ENCODE peak calls at places on chromosomes 6 and 20, in ten cellular contexts. One of them, this sample, is unnamed.

GRCh38 chr6:70735513-70735912 is 67.8 kb downstream of the SMAP1 start:
- DNase-seq in foreskin fibroblast: no peak
- DNase-seq in mucosa of descending colon: no peak
- DNase-seq in HFF-Myc: no peak
- DNase-seq in psoas muscle: no peak
- DNase-seq in pancreas: peak
- DNase-seq in GM23338: no peak
- DNase-seq in AG04450: no peak
- DNase-seq in mammary epithelial cell: no peak
- DNase-seq in fibroblast of lung: no peak
- DNase-seq in this sample: no peak

GRCh38 chr6:56916849-56917551 is 37.9 kb upstream of the BEND6 start:
- DNase-seq in foreskin fibroblast: no peak
- DNase-seq in mucosa of descending colon: no peak
- DNase-seq in HFF-Myc: no peak
- DNase-seq in psoas muscle: no peak
- DNase-seq in pancreas: no peak
- DNase-seq in GM23338: no peak
- DNase-seq in AG04450: no peak
- DNase-seq in mammary epithelial cell: no peak
- DNase-seq in fibroblast of lung: no peak
- DNase-seq in this sample: no peak

GRCh38 chr20:37615507-37616425 is 78.1 kb upstream of the CTNNBL1 start:
- DNase-seq in foreskin fibroblast: peak
- DNase-seq in mucosa of descending colon: no peak
- DNase-seq in HFF-Myc: peak
- DNase-seq in psoas muscle: no peak
- DNase-seq in pancreas: no peak
- DNase-seq in GM23338: peak
- DNase-seq in AG04450: no peak
- DNase-seq in mammary epithelial cell: peak
- DNase-seq in fibroblast of lung: peak
- DNase-seq in this sample: no peak

GRCh38 chr20:44406572-44407100 is 51.1 kb downstream of the HNF4A start:
- DNase-seq in foreskin fibroblast: no peak
- DNase-seq in mucosa of descending colon: peak
- DNase-seq in HFF-Myc: no peak
- DNase-seq in psoas muscle: no peak
- DNase-seq in pancreas: no peak
- DNase-seq in GM23338: no peak
- DNase-seq in AG04450: no peak
- DNase-seq in mammary epithelial cell: no peak
- DNase-seq in fibroblast of lung: no peak
- DNase-seq in this sample: no peak

GRCh38 chr6:142796571-142796970 is 148.4 kb downstream of the HIVEP2 start:
- DNase-seq in foreskin fibroblast: peak
- DNase-seq in mucosa of descending colon: no peak
- DNase-seq in HFF-Myc: no peak
- DNase-seq in psoas muscle: no peak
- DNase-seq in pancreas: no peak
- DNase-seq in GM23338: no peak
- DNase-seq in AG04450: no peak
- DNase-seq in mammary epithelial cell: no peak
- DNase-seq in fibroblast of lung: peak
- DNase-seq in this sample: no peak

GRCh38 chr6:116476021-116476678 is 15.0 kb downstream of the CALHM6 start:
- DNase-seq in foreskin fibroblast: peak
- DNase-seq in mucosa of descending colon: no peak
- DNase-seq in HFF-Myc: peak
- DNase-seq in psoas muscle: no peak
- DNase-seq in pancreas: no peak
- DNase-seq in GM23338: no peak
- DNase-seq in AG04450: no peak
- DNase-seq in mammary epithelial cell: no peak
- DNase-seq in fibroblast of lung: peak
- DNase-seq in this sample: no peak

GRCh38 chr20:8757146-8757545 is 311.7 kb upstream of the PLCB4 start:
- DNase-seq in foreskin fibroblast: peak
- DNase-seq in mucosa of descending colon: no peak
- DNase-seq in HFF-Myc: peak
- DNase-seq in psoas muscle: no peak
- DNase-seq in pancreas: no peak
- DNase-seq in GM23338: no peak
- DNase-seq in AG04450: peak
- DNase-seq in mammary epithelial cell: no peak
- DNase-seq in fibroblast of lung: peak
- DNase-seq in this sample: peak

GRCh38 chr6:127119361-127120108 is 1.1 kb downstream of the RSPO3 start:
- DNase-seq in foreskin fibroblast: no peak
- DNase-seq in mucosa of descending colon: peak
- DNase-seq in HFF-Myc: no peak
- DNase-seq in psoas muscle: peak
- DNase-seq in pancreas: no peak
- DNase-seq in GM23338: peak
- DNase-seq in AG04450: no peak
- DNase-seq in mammary epithelial cell: peak
- DNase-seq in fibroblast of lung: no peak
- DNase-seq in this sample: no peak

GRCh38 chr6:33914519-33915120 is 110.8 kb upstream of the MLN start:
- DNase-seq in foreskin fibroblast: no peak
- DNase-seq in mucosa of descending colon: no peak
- DNase-seq in HFF-Myc: no peak
- DNase-seq in psoas muscle: no peak
- DNase-seq in pancreas: no peak
- DNase-seq in GM23338: no peak
- DNase-seq in AG04450: no peak
- DNase-seq in mammary epithelial cell: no peak
- DNase-seq in fibroblast of lung: no peak
- DNase-seq in this sample: no peak

GRCh38 chr6:23735151-23735550 is 390.9 kb upstream of the NRSN1 start:
- DNase-seq in foreskin fibroblast: no peak
- DNase-seq in mucosa of descending colon: no peak
- DNase-seq in HFF-Myc: no peak
- DNase-seq in psoas muscle: no peak
- DNase-seq in pancreas: no peak
- DNase-seq in GM23338: no peak
- DNase-seq in AG04450: no peak
- DNase-seq in mammary epithelial cell: no peak
- DNase-seq in fibroblast of lung: no peak
- DNase-seq in this sample: no peak

GRCh38 chr6:166036321-166037105 is 131.1 kb downstream of the TBXT start:
- DNase-seq in foreskin fibroblast: no peak
- DNase-seq in mucosa of descending colon: no peak
- DNase-seq in HFF-Myc: no peak
- DNase-seq in psoas muscle: no peak
- DNase-seq in pancreas: no peak
- DNase-seq in GM23338: no peak
- DNase-seq in AG04450: no peak
- DNase-seq in mammary epithelial cell: no peak
- DNase-seq in fibroblast of lung: no peak
- DNase-seq in this sample: no peak

GRCh38 chr6:50271266-50271665 is 221.5 kb upstream of the DEFB112 start:
- DNase-seq in foreskin fibroblast: no peak
- DNase-seq in mucosa of descending colon: no peak
- DNase-seq in HFF-Myc: no peak
- DNase-seq in psoas muscle: no peak
- DNase-seq in pancreas: no peak
- DNase-seq in GM23338: no peak
- DNase-seq in AG04450: no peak
- DNase-seq in mammary epithelial cell: peak
- DNase-seq in fibroblast of lung: peak
- DNase-seq in this sample: no peak

GRCh38 chr20:823326-823902 is 10.1 kb upstream of the FAM110A start:
- DNase-seq in foreskin fibroblast: no peak
- DNase-seq in mucosa of descending colon: no peak
- DNase-seq in HFF-Myc: no peak
- DNase-seq in psoas muscle: no peak
- DNase-seq in pancreas: no peak
- DNase-seq in GM23338: no peak
- DNase-seq in AG04450: no peak
- DNase-seq in mammary epithelial cell: no peak
- DNase-seq in fibroblast of lung: no peak
- DNase-seq in this sample: no peak

DNA sequence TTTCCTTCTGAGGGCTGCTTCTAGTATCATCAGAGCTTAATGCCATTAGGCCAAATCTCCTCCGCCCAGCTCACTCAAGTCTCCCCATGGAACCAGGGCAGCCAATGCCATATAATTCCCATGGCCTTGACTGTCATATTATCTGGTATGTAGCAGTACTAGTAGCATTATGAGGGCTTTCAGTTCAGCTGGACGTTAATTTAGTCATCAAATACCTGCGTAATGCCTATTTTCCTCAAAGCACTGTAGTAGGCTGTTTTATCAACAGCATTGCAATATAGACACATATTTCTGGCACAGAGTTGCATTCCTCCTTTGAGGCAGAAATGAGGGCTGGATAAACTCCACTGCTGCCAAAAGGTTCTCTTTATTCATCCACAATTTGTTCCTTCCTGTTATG is 1.7 kb downstream of the KCTD20 start:
- DNase-seq in foreskin fibroblast: no peak
- DNase-seq in mucosa of descending colon: no peak
- DNase-seq in HFF-Myc: no peak
- DNase-seq in psoas muscle: no peak
- DNase-seq in pancreas: no peak
- DNase-seq in GM23338: no peak
- DNase-seq in AG04450: no peak
- DNase-seq in mammary epithelial cell: peak
- DNase-seq in fibroblast of lung: peak
- DNase-seq in this sample: no peak
- H3K4me3 ChIP-seq in foreskin fibroblast: peak
- H3K4me3 ChIP-seq in mucosa of descending colon: no peak
- H3K4me3 ChIP-seq in HFF-Myc: peak
- H3K4me3 ChIP-seq in psoas muscle: peak
- H3K4me3 ChIP-seq in pancreas: peak
- H3K4me3 ChIP-seq in GM23338: peak
- H3K4me3 ChIP-seq in AG04450: peak
- H3K4me3 ChIP-seq in mammary epithelial cell: peak
- H3K4me3 ChIP-seq in fibroblast of lung: no peak
- H3K4me3 ChIP-seq in this sample: peak

DNA sequence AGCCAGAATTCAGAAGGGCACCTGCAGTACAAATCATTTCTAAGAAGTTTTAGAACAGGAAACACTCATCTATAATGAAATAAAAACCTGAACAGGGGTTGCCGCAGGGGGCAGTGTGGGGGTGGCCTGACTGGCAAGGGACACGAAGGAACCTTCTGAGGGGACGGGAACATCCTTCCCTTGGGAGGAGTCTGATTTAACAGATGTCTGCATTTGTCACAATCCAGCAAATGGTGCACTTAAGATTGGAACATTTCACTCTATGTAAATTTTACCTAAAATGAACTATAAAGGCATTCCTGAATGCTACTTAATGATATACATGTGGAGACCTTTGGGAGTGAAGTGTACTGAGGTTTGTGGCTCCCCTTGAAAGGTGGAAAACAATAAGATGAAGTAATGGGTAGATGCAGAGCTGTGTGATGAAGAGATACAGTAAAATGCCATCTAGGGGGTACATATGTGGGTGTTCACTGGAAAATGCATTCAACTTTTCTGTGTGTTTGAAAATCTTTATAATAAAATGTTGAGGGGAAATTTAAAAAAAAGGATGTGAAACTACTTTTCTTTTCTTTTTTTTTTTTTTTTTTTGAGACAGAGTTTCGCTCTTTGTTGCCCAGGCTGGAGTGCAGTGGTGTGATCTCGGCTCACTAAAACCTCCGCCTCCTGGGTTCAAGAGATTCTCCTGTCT is 89.5 kb downstream of the SNX5 start:
- DNase-seq in foreskin fibroblast: no peak
- DNase-seq in mucosa of descending colon: no peak
- DNase-seq in HFF-Myc: no peak
- DNase-seq in psoas muscle: no peak
- DNase-seq in pancreas: no peak
- DNase-seq in GM23338: no peak
- DNase-seq in AG04450: no peak
- DNase-seq in mammary epithelial cell: no peak
- DNase-seq in fibroblast of lung: no peak
- DNase-seq in this sample: no peak
- TF ChIP-seq CTCF in foreskin fibroblast: peak
- TF ChIP-seq CTCF in mucosa of descending colon: no peak
- TF ChIP-seq CTCF in HFF-Myc: peak
- TF ChIP-seq CTCF in psoas muscle: no peak
- TF ChIP-seq CTCF in pancreas: no peak
- TF ChIP-seq CTCF in GM23338: peak
- TF ChIP-seq CTCF in AG04450: no peak
- TF ChIP-seq CTCF in mammary epithelial cell: no peak
- TF ChIP-seq CTCF in fibroblast of lung: no peak
- TF ChIP-seq CTCF in this sample: no peak

DNA sequence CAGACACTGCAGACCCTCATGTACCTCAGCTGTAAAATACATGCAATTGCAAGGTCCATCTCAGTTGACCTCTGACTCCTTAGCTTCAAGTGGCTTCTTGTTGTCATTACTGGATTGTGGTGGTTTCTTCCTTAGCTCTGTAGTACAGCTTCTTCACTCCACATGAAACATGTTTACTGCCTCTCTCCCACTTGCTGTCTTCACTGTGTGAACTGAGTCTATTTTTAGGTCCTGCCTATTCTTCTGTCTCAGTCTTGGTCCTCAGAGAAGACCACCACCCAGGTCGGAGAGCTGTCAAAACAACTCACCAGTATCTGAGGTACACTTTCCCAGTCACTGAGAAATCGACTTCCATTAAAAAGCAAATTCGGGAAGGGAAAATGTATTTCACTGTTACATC is 50.2 kb upstream of the EYA4 start:
- DNase-seq in foreskin fibroblast: no peak
- DNase-seq in mucosa of descending colon: no peak
- DNase-seq in HFF-Myc: no peak
- DNase-seq in psoas muscle: no peak
- DNase-seq in pancreas: no peak
- DNase-seq in GM23338: no peak
- DNase-seq in AG04450: no peak
- DNase-seq in mammary epithelial cell: no peak
- DNase-seq in fibroblast of lung: no peak
- DNase-seq in this sample: no peak
- H3K4me3 ChIP-seq in foreskin fibroblast: no peak
- H3K4me3 ChIP-seq in mucosa of descending colon: no peak
- H3K4me3 ChIP-seq in HFF-Myc: no peak
- H3K4me3 ChIP-seq in psoas muscle: no peak
- H3K4me3 ChIP-seq in pancreas: no peak
- H3K4me3 ChIP-seq in GM23338: no peak
- H3K4me3 ChIP-seq in AG04450: no peak
- H3K4me3 ChIP-seq in mammary epithelial cell: no peak
- H3K4me3 ChIP-seq in fibroblast of lung: no peak
- H3K4me3 ChIP-seq in this sample: no peak

DNA sequence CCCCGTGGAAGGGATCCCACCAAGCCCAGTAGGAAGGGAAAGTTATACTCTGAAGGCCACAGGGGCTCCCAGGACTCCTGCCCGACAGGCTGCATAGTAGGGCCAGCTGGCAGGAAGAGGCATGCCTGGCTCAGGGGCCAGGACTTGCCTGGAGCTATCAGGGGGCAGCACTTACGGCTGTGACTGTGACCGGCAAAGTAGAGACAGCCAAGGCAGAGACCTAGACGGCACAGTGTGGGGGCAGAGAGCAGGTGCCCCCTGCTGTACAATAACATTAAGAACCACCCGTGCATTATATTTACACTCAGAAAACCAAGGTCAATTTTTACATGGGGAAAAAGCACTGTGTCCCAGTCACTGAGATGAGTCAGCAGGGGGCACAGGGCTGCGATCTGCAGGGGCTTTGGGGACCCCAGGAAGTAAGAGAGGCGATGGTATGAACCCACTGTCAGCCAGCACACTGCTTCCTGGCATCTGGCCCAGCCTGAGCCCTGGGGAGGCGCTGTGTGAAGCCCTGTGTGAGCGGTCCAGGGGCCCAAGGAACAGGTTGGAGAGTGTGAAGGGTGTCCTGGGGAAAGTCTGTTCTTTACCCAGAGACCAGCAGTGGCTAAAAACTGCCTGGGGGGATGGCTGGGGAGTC is 9.9 kb downstream of the CCDC167 start:
- DNase-seq in foreskin fibroblast: no peak
- DNase-seq in mucosa of descending colon: no peak
- DNase-seq in HFF-Myc: no peak
- DNase-seq in psoas muscle: no peak
- DNase-seq in pancreas: no peak
- DNase-seq in GM23338: no peak
- DNase-seq in AG04450: no peak
- DNase-seq in mammary epithelial cell: no peak
- DNase-seq in fibroblast of lung: peak
- DNase-seq in this sample: no peak
- TF ChIP-seq CTCF in foreskin fibroblast: peak
- TF ChIP-seq CTCF in mucosa of descending colon: no peak
- TF ChIP-seq CTCF in HFF-Myc: peak
- TF ChIP-seq CTCF in psoas muscle: no peak
- TF ChIP-seq CTCF in pancreas: no peak
- TF ChIP-seq CTCF in GM23338: peak
- TF ChIP-seq CTCF in AG04450: peak
- TF ChIP-seq CTCF in mammary epithelial cell: no peak
- TF ChIP-seq CTCF in fibroblast of lung: no peak
- TF ChIP-seq CTCF in this sample: peak

This sample was measured in epithelial cell of proximal tubule.